ENCODE peak calls at places on chromosomes 12 and 14, in eight cellular contexts. P is mesothelial cell of epicardium; A is NCI-H345; F is activated CD4-positive, alpha-beta T cell treated with anti-CD3 and anti-CD28 coated beads for 48 hours; X is activated naive CD8-positive, alpha-beta T cell treated with anti-CD3 and anti-CD28 coated beads, Interleukin-2, amount 10 ng/mL, durations not matched to agents 7 days and 5 days; S is iris pigment epithelial cell; R is adipocyte; M is NCI-H526 treated with DMSO at 0.1 percent for 48 hours. N is an unnamed sample.

GRCh38 chr12:120481022-120481767 is 11.6 kb upstream of the SRSF9 start:
- DNase-seq in M (no peak), P (no peak), F (no peak), A (no peak), S (no peak), X (no peak), R (no peak), N (no peak)

GRCh38 chr14:84084056-84084590 is 1445.8 kb upstream of the FLRT2 start:
- DNase-seq in X (no peak), S (no peak), P (no peak), M (no peak), A (no peak), F (no peak), R (peak), N (no peak)

GRCh38 chr12:122024132-122024785 is 2.6 kb downstream of the BCL7A start:
- DNase-seq in P (no peak), R (no peak), A (no peak), X (no peak), S (no peak), F (no peak), M (no peak), N (no peak)

GRCh38 chr14:66163023-66163422 is 323.1 kb upstream of the CCDC196 start:
- DNase-seq in F (no peak), S (no peak), A (no peak), R (no peak), X (no peak), P (no peak), M (no peak), N (no peak)

GRCh38 chr12:92973614-92974013 is 44.5 kb upstream of the EEA1 start:
- DNase-seq in X (no peak), F (no peak), P (no peak), M (no peak), A (no peak), R (peak), S (peak), N (no peak)

GRCh38 chr12:47900480-47901129 is 4.2 kb downstream of the VDR start:
- DNase-seq in F (no peak), M (peak), P (no peak), S (no peak), A (no peak), R (no peak), X (no peak), N (no peak)

GRCh38 chr14:26833777-26834176 is 235.9 kb upstream of the NOVA1 start:
- DNase-seq in A (no peak), X (no peak), P (no peak), S (peak), R (no peak), F (no peak), M (no peak), N (no peak)

GRCh38 chr14:105859717-105860614 is 333.6 kb downstream of the TMEM121 start:
- DNase-seq in A (no peak), P (peak), M (no peak), R (no peak), F (no peak), X (peak), S (no peak), N (no peak)

GRCh38 chr14:99277534-99277933 is 5.5 kb upstream of the BCL11B start:
- DNase-seq in S (no peak), A (no peak), F (no peak), R (no peak), X (no peak), M (no peak), P (no peak), N (no peak)

GRCh38 chr12:93113317-93114006 is 184.4 kb upstream of the EEA1 start:
- DNase-seq in S (no peak), F (no peak), P (no peak), A (no peak), M (no peak), X (no peak), R (no peak), N (no peak)

GRCh38 chr12:113903381-113903863 is 62.7 kb downstream of the RBM19 start:
- DNase-seq in M (no peak), F (peak), A (no peak), R (peak), S (peak), X (no peak), P (no peak), N (no peak)

GRCh38 chr12:98895086-98895651 is 250.1 kb downstream of the APAF1 start:
- DNase-seq in S (no peak), X (no peak), R (peak), A (peak), F (no peak), M (peak), P (no peak), N (peak)

GRCh38 chr12:123743002-123743401 is 19.1 kb upstream of the DNAH10 start:
- DNase-seq in R (no peak), X (no peak), M (no peak), F (no peak), P (no peak), A (no peak), S (no peak), N (no peak)

GRCh38 chr12:74890237-74890599 is 319.4 kb downstream of the KCNC2 start:
- DNase-seq in P (no peak), R (peak), A (no peak), M (no peak), F (no peak), X (no peak), S (peak), N (no peak)

GRCh38 chr12:104763163-104763805 is 194.8 kb downstream of the SLC41A2 start:
- DNase-seq in X (no peak), F (peak), P (no peak), R (peak), A (no peak), S (peak), M (no peak), N (no peak)